ENCODE peak calls at places on chromosomes 3 and 15, in four cellular contexts. One of them, this sample, is unnamed.

GRCh38 chr3:126850370-126851085 is 132.4 kb upstream of the PLXNA1 start:
- DNase-seq in RCC 7860: peak; percentile 10
- DNase-seq in WERI-Rb-1: no peak
- DNase-seq in nephron progenitor cell: peak; percentile 35
- DNase-seq in this sample: no peak

GRCh38 chr15:64699767-64700388 is 75.5 kb downstream of the RBPMS2 start:
- DNase-seq in RCC 7860: no peak
- DNase-seq in WERI-Rb-1: no peak
- DNase-seq in nephron progenitor cell: peak; percentile 66
- DNase-seq in this sample: peak; percentile 59

GRCh38 chr15:89963301-89964288 is 37.5 kb upstream of the ZNF710 start:
- DNase-seq in RCC 7860: no peak
- DNase-seq in WERI-Rb-1: no peak
- DNase-seq in nephron progenitor cell: no peak
- DNase-seq in this sample: no peak

GRCh38 chr15:60128000-60128376 is 123.9 kb downstream of the FOXB1 start:
- DNase-seq in RCC 7860: no peak
- DNase-seq in WERI-Rb-1: no peak
- DNase-seq in nephron progenitor cell: no peak
- DNase-seq in this sample: no peak

GRCh38 chr3:197181751-197182150 is 116.7 kb downstream of the DLG1 start:
- DNase-seq in RCC 7860: no peak
- DNase-seq in WERI-Rb-1: no peak
- DNase-seq in nephron progenitor cell: no peak
- DNase-seq in this sample: no peak

GRCh38 chr15:89436560-89437311 is 59.6 kb downstream of the RHCG start:
- DNase-seq in RCC 7860: no peak
- DNase-seq in WERI-Rb-1: no peak
- DNase-seq in nephron progenitor cell: no peak
- DNase-seq in this sample: no peak

GRCh38 chr3:129553771-129554170 is 10.8 kb downstream of the H1-8 start:
- DNase-seq in RCC 7860: no peak
- DNase-seq in WERI-Rb-1: no peak
- DNase-seq in nephron progenitor cell: no peak
- DNase-seq in this sample: no peak

GRCh38 chr15:99433026-99433756 is 132.6 kb upstream of the MEF2A start:
- DNase-seq in RCC 7860: no peak
- DNase-seq in WERI-Rb-1: peak; percentile 7
- DNase-seq in nephron progenitor cell: no peak
- DNase-seq in this sample: no peak

GRCh38 chr3:173753593-173753992 is 356.0 kb downstream of the NLGN1 start:
- DNase-seq in RCC 7860: no peak
- DNase-seq in WERI-Rb-1: no peak
- DNase-seq in nephron progenitor cell: no peak
- DNase-seq in this sample: no peak

GRCh38 chr3:171784387-171784786 is 25.9 kb downstream of the PLD1 start:
- DNase-seq in RCC 7860: no peak
- DNase-seq in WERI-Rb-1: no peak
- DNase-seq in nephron progenitor cell: no peak
- DNase-seq in this sample: no peak

GRCh38 chr3:45618081-45618509 is 23.5 kb downstream of the LIMD1 start:
- DNase-seq in RCC 7860: no peak
- DNase-seq in WERI-Rb-1: no peak
- DNase-seq in nephron progenitor cell: no peak
- DNase-seq in this sample: no peak